ENCODE peak calls at places on chromosomes 11 and 22, in nine cellular contexts. M is fibroblast of lung; N is BJ; O is neural progenitor cell; F is HL-60; I is colonic mucosa; A is right cardiac atrium; G is esophagus muscularis mucosa; R is effector memory CD4-positive, alpha-beta T cell. D is an unnamed sample. For H3K27me3, the result is how much of the 10 kb centered on the place peaks cover.

GRCh38 chr11:41403462-41403861 is 56.0 kb downstream of the LRRC4C start:
- DNase-seq in M (no peak), N (no peak), O (no peak), F (no peak), I (no peak), A (no peak), G (no peak), R (no peak), D (no peak)

GRCh38 chr11:30762188-30762587 is 176.0 kb upstream of the MPPED2 start:
- DNase-seq in M (no peak), N (no peak), O (no peak), F (no peak), I (no peak), A (no peak), G (no peak), R (no peak), D (no peak)

GRCh38 chr11:117410238-117410637 is 82.6 kb downstream of the CEP164 start:
- DNase-seq in M (no peak), N (no peak), O (no peak), F (no peak), I (no peak), A (no peak), G (no peak), R (no peak), D (no peak)

GRCh38 chr11:67251841-67252240 is 14.4 kb upstream of the GRK2 start:
- DNase-seq in M (no peak), N (no peak), O (no peak), F (no peak), I (no peak), A (no peak), G (no peak), R (no peak), D (no peak)

GRCh38 chr11:35721576-35722341 is 59.2 kb downstream of the TRIM44 start:
- DNase-seq in M (no peak), N (no peak), O (no peak), F (no peak), I (no peak), A (no peak), G (no peak), R (no peak), D (no peak)

GRCh38 chr11:113376156-113376555 is 11.4 kb upstream of the ANKK1 start:
- DNase-seq in M (peak), N (no peak), O (no peak), F (no peak), I (no peak), A (no peak), G (no peak), R (no peak), D (no peak)

GRCh38 chr22:46699091-46699490 is 39.0 kb downstream of the CERK start:
- DNase-seq in M (no peak), N (no peak), O (no peak), F (no peak), I (no peak), A (no peak), G (no peak), R (no peak), D (no peak)

GRCh38 chr22:39419911-39420310 is 20.3 kb downstream of the TAB1 start:
- DNase-seq in M (no peak), N (no peak), O (no peak), F (no peak), I (no peak), A (no peak), G (no peak), R (no peak), D (no peak)

GRCh38 chr11:325796-326591 is 5.3 kb upstream of the IFITM3 start:
- DNase-seq in M (no peak), N (no peak), O (no peak), F (no peak), I (no peak), A (peak), G (no peak), R (no peak), D (no peak)

GRCh38 chr11:133810179-133810550 is 35.1 kb downstream of the SPATA19 start:
- DNase-seq in M (no peak), N (no peak), O (no peak), F (no peak), I (no peak), A (no peak), G (no peak), R (no peak), D (no peak)

GRCh38 chr11:131593301-131593700 is 222.9 kb downstream of the NTM start:
- DNase-seq in M (no peak), N (no peak), O (peak), F (no peak), I (no peak), A (no peak), G (no peak), R (no peak), D (no peak)
- H3K27me3 ChIP-seq in M (under half), N (under half), O (under half), F (under half), I (under half), A (under half), G (under half), R (under half), D (under half)

DNA sequence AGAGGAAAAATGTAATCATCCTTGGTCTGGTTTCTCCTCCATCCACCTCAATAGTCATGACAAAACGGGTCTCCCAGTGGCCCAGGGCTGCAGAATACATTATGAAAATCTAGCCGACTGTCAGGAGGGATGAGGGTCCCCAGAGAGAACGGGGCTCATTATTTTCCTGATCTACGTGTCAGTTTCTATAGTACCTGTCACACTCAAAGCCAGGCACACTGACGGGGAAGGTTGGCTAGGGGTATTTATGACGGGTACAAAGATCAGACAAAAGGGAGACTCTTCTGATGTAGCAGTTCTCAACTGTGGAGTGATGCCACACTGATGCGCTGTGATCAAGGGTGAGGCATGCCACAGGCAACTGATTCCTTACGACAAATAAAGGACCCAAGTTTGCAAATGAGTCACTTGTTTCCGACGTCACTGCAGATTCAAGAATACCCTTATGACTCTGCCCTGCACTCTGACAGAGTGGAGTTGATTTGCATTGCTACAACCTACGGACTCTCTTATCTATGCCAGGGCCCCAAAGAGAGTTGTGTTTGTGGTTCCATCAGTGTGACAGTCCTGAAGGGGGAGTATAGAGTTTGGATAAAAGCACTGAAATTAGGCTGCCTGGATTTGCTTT is 188.2 kb upstream of the TBCEL start:
- DNase-seq in M (no peak), N (no peak), O (no peak), F (no peak), I (no peak), A (no peak), G (no peak), R (no peak), D (no peak)
- H3K27me3 ChIP-seq in M (under half), N (under half), O (under half), F (under half), I (under half), A (under half), G (under half), R (under half), D (under half)

GRCh38 chr11:107587306-107587979 is 3.5 kb upstream of the ELMOD1 start:
- DNase-seq in M (peak), N (peak), O (no peak), F (no peak), I (no peak), A (no peak), G (no peak), R (no peak), D (no peak)
- H3K27me3 ChIP-seq in M (under half), N (under half), O (half or more), F (under half), I (under half), A (under half), G (under half), R (under half), D (half or more)

DNA sequence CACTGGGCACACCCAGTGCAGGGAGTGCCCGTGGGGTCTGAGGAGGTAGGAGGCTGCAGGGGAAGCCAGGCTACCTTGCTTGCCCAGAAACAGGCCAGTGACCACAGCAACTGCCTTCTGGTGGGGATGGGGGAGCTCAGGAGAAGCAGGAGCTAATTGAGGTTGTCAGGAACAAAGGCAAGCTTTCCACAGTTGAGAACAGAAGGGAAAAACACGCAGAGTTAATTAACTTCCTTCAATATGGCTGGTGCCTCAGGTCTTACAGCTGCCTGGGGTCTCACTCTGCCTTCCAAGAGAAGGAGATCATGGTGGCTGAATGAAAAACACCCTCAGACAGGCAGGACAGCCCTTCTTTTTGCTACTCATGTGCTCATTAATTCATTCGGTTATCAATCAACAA is 127.9 kb upstream of the SYT13 start:
- DNase-seq in M (no peak), N (no peak), O (peak), F (no peak), I (no peak), A (no peak), G (no peak), R (no peak), D (no peak)
- H3K27me3 ChIP-seq in M (under half), N (under half), O (under half), F (under half), I (under half), A (under half), G (under half), R (under half), D (under half)

DNA sequence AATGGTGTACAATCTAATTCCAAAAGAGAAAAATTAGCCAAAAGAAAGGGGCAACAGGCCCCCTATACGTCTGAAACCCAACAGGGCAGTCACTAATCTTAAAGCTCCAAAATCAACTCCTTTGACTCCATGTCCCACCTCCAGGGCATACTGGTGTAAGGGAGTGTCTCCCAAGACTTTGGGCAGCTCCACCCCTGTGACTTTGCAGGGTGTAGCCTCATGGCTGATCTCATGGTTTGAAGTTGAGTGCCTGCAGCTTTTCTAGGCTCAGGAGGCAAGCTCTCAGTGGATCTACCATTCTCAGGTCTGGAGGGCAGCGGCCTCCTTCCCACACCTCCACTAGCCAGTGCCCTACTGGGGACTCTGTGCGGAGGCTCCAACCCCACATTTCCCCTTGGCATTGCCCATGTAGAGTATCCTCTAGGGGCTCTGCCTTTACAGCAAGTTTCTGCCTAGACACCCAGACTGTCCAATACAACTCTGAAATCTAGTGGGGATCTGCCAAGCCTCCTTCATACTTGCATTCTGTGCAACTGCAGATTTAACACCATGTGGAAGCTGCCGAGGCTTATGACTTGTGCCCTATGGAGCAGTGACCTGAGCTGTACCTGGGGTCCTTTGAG is 94.5 kb downstream of the TRIM29 start:
- DNase-seq in M (no peak), N (no peak), O (no peak), F (no peak), I (peak), A (no peak), G (no peak), R (no peak), D (no peak)
- H3K27me3 ChIP-seq in M (under half), N (under half), O (under half), F (under half), I (under half), A (under half), G (under half), R (under half), D (under half)

GRCh38 chr22:37440875-37441274 is 13.6 kb upstream of the ELFN2 start:
- DNase-seq in M (no peak), N (no peak), O (no peak), F (no peak), I (no peak), A (no peak), G (no peak), R (no peak), D (no peak)

GRCh38 chr22:37442537-37442936 is 15.3 kb upstream of the ELFN2 start:
- DNase-seq in M (peak), N (no peak), O (no peak), F (peak), I (no peak), A (no peak), G (no peak), R (no peak), D (no peak)

GRCh38 chr22:37443086-37443485 is 15.8 kb upstream of the ELFN2 start:
- DNase-seq in M (no peak), N (no peak), O (no peak), F (no peak), I (no peak), A (no peak), G (no peak), R (no peak), D (no peak)

GRCh38 chr22:37445501-37445900 is 18.2 kb upstream of the ELFN2 start:
- DNase-seq in M (no peak), N (no peak), O (no peak), F (no peak), I (no peak), A (no peak), G (no peak), R (no peak), D (no peak)

GRCh38 chr22:37443977-37444376 is 16.7 kb upstream of the ELFN2 start:
- DNase-seq in M (no peak), N (no peak), O (no peak), F (no peak), I (no peak), A (no peak), G (no peak), R (no peak), D (no peak)
- H3K27me3 ChIP-seq in M (under half), N (under half), O (under half), F (under half), I (under half), A (under half), G (under half), R (under half), D (under half)

DNA sequence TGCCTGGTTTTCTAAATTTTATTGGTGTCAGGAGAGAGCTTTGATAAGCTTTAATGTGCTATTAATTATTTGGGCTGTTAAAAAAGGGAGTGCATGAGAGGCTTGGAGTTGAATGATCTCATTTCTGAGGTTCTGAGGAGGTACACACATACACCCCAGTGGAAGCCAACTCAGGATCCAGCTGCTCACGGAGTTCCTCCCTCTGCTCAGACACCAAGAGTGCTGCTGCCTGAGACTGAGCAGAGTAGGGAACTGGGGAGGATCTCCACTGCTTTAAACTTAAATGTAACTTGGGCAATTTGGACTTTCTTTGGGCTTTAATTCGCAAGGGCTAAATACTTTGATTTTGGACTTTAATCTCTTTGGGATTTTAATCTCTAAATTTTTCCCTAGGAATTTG is 414.4 kb upstream of the CADM1 start:
- DNase-seq in M (no peak), N (no peak), O (no peak), F (no peak), I (no peak), A (no peak), G (no peak), R (no peak), D (no peak)
- H3K27me3 ChIP-seq in M (under half), N (under half), O (under half), F (under half), I (under half), A (under half), G (under half), R (under half), D (under half)

GRCh38 chr11:27812341-27812740 is 112.1 kb upstream of the BDNF start:
- DNase-seq in M (no peak), N (no peak), O (no peak), F (no peak), I (no peak), A (no peak), G (no peak), R (no peak), D (no peak)

GRCh38 chr11:27806122-27806521 is 105.9 kb upstream of the BDNF start:
- DNase-seq in M (no peak), N (no peak), O (peak), F (no peak), I (no peak), A (no peak), G (no peak), R (no peak), D (no peak)

DNA sequence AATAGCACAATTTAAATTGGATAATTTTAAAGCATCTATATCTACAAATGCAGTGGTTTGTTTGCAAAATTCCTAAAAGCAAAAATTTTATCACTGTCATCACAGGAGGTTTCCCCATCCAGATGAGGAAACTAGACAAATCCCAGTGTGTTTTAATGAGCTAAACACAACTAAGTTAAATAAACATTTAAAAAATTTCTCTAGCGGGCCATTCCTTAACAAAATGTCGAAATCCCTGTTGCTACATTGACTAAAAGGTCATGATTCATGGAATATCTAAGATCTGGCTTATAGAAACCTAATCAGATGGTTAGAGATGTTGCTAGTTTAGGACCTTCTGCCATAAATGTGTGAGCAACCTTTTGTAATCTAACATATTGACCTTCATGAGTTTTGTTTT is 107.3 kb upstream of the BDNF start:
- DNase-seq in M (peak), N (peak), O (no peak), F (no peak), I (no peak), A (no peak), G (no peak), R (no peak), D (no peak)
- H3K27me3 ChIP-seq in M (under half), N (under half), O (under half), F (under half), I (under half), A (under half), G (under half), R (under half), D (under half)

GRCh38 chr11:17574799-17575144 is 27.7 kb downstream of the OTOG start:
- DNase-seq in M (no peak), N (no peak), O (no peak), F (no peak), I (peak), A (peak), G (no peak), R (no peak), D (no peak)
- H3K27me3 ChIP-seq in M (under half), N (under half), O (under half), F (under half), I (under half), A (under half), G (under half), R (under half), D (under half)

D was measured in CD4-positive, CD25-positive, alpha-beta regulatory T cell.